ENCODE peak calls at places on chromosomes 6 and 20, in six cellular contexts. One of them, this sample, is unnamed.

GRCh38 chr6:56864171-56864616 is 90.7 kb upstream of the BEND6 start:
- DNase-seq in astrocyte: peak
- DNase-seq in substantia nigra: no peak
- DNase-seq in RCC 7860: peak
- DNase-seq in Ammon's horn: no peak
- DNase-seq in CD4-positive, alpha-beta T cell: no peak
- DNase-seq in this sample: peak

GRCh38 chr6:4848382-4849068 is 72.3 kb downstream of the CDYL start:
- DNase-seq in astrocyte: no peak
- DNase-seq in substantia nigra: no peak
- DNase-seq in RCC 7860: no peak
- DNase-seq in Ammon's horn: no peak
- DNase-seq in CD4-positive, alpha-beta T cell: no peak
- DNase-seq in this sample: no peak

GRCh38 chr20:38751360-38751976 is 3.2 kb downstream of the ACTR5 start:
- DNase-seq in astrocyte: peak
- DNase-seq in substantia nigra: no peak
- DNase-seq in RCC 7860: peak
- DNase-seq in Ammon's horn: peak
- DNase-seq in CD4-positive, alpha-beta T cell: no peak
- DNase-seq in this sample: no peak

GRCh38 chr20:37846573-37846972 is 56.4 kb upstream of the VSTM2L start:
- DNase-seq in astrocyte: no peak
- DNase-seq in substantia nigra: no peak
- DNase-seq in RCC 7860: no peak
- DNase-seq in Ammon's horn: no peak
- DNase-seq in CD4-positive, alpha-beta T cell: no peak
- DNase-seq in this sample: no peak

GRCh38 chr6:1461207-1461606 is 71.8 kb downstream of the FOXF2 start:
- DNase-seq in astrocyte: peak
- DNase-seq in substantia nigra: no peak
- DNase-seq in RCC 7860: peak
- DNase-seq in Ammon's horn: no peak
- DNase-seq in CD4-positive, alpha-beta T cell: no peak
- DNase-seq in this sample: peak

GRCh38 chr6:109446072-109446471 is 5.5 kb downstream of the SMPD2 start:
- DNase-seq in astrocyte: no peak
- DNase-seq in substantia nigra: no peak
- DNase-seq in RCC 7860: no peak
- DNase-seq in Ammon's horn: no peak
- DNase-seq in CD4-positive, alpha-beta T cell: no peak
- DNase-seq in this sample: no peak

GRCh38 chr6:26218824-26219223 is 131.6 kb downstream of the HFE start:
- DNase-seq in astrocyte: no peak
- DNase-seq in substantia nigra: no peak
- DNase-seq in RCC 7860: no peak
- DNase-seq in Ammon's horn: no peak
- DNase-seq in CD4-positive, alpha-beta T cell: no peak
- DNase-seq in this sample: no peak

GRCh38 chr6:117740605-117741004 is 65.3 kb downstream of the NUS1 start:
- DNase-seq in astrocyte: no peak
- DNase-seq in substantia nigra: no peak
- DNase-seq in RCC 7860: no peak
- DNase-seq in Ammon's horn: no peak
- DNase-seq in CD4-positive, alpha-beta T cell: no peak
- DNase-seq in this sample: no peak

GRCh38 chr6:27213544-27214125 is 33.9 kb upstream of the PRSS16 start:
- DNase-seq in astrocyte: no peak
- DNase-seq in substantia nigra: no peak
- DNase-seq in RCC 7860: no peak
- DNase-seq in Ammon's horn: no peak
- DNase-seq in CD4-positive, alpha-beta T cell: no peak
- DNase-seq in this sample: peak

GRCh38 chr6:54722328-54722727 is 124.2 kb upstream of the FAM83B start:
- DNase-seq in astrocyte: peak
- DNase-seq in substantia nigra: no peak
- DNase-seq in RCC 7860: no peak
- DNase-seq in Ammon's horn: no peak
- DNase-seq in CD4-positive, alpha-beta T cell: no peak
- DNase-seq in this sample: peak

GRCh38 chr6:107293421-107293820 is 165.9 kb downstream of the PDSS2 start:
- DNase-seq in astrocyte: no peak
- DNase-seq in substantia nigra: no peak
- DNase-seq in RCC 7860: no peak
- DNase-seq in Ammon's horn: no peak
- DNase-seq in CD4-positive, alpha-beta T cell: no peak
- DNase-seq in this sample: no peak

GRCh38 chr20:10658876-10659632 is 14.7 kb downstream of the JAG1 start:
- DNase-seq in astrocyte: no peak
- DNase-seq in substantia nigra: no peak
- DNase-seq in RCC 7860: peak
- DNase-seq in Ammon's horn: no peak
- DNase-seq in CD4-positive, alpha-beta T cell: no peak
- DNase-seq in this sample: no peak

GRCh38 chr6:52390361-52390727 is 28.4 kb downstream of the PAQR8 start:
- DNase-seq in astrocyte: peak
- DNase-seq in substantia nigra: no peak
- DNase-seq in RCC 7860: peak
- DNase-seq in Ammon's horn: no peak
- DNase-seq in CD4-positive, alpha-beta T cell: peak
- DNase-seq in this sample: peak

GRCh38 chr20:41664584-41664983 is 46.4 kb upstream of the CHD6 start:
- DNase-seq in astrocyte: no peak
- DNase-seq in substantia nigra: no peak
- DNase-seq in RCC 7860: no peak
- DNase-seq in Ammon's horn: no peak
- DNase-seq in CD4-positive, alpha-beta T cell: no peak
- DNase-seq in this sample: no peak

GRCh38 chr6:7976485-7977010 is 66.0 kb upstream of the TXNDC5 start:
- DNase-seq in astrocyte: no peak
- DNase-seq in substantia nigra: no peak
- DNase-seq in RCC 7860: no peak
- DNase-seq in Ammon's horn: peak
- DNase-seq in CD4-positive, alpha-beta T cell: no peak
- DNase-seq in this sample: no peak

GRCh38 chr20:10259166-10259565 is 40.5 kb downstream of the SNAP25 start:
- DNase-seq in astrocyte: no peak
- DNase-seq in substantia nigra: no peak
- DNase-seq in RCC 7860: no peak
- DNase-seq in Ammon's horn: no peak
- DNase-seq in CD4-positive, alpha-beta T cell: no peak
- DNase-seq in this sample: no peak

GRCh38 chr20:62350098-62350628 is 16.9 kb downstream of the LAMA5 start:
- DNase-seq in astrocyte: no peak
- DNase-seq in substantia nigra: no peak
- DNase-seq in RCC 7860: peak
- DNase-seq in Ammon's horn: no peak
- DNase-seq in CD4-positive, alpha-beta T cell: no peak
- DNase-seq in this sample: peak

GRCh38 chr6:109690373-109690739 is 646 bp downstream of the AK9 start:
- DNase-seq in astrocyte: no peak
- DNase-seq in substantia nigra: peak
- DNase-seq in RCC 7860: no peak
- DNase-seq in Ammon's horn: peak
- DNase-seq in CD4-positive, alpha-beta T cell: peak
- DNase-seq in this sample: no peak

GRCh38 chr6:167893416-167893815 is 66.7 kb downstream of the AFDN start:
- DNase-seq in astrocyte: peak
- DNase-seq in substantia nigra: no peak
- DNase-seq in RCC 7860: peak
- DNase-seq in Ammon's horn: no peak
- DNase-seq in CD4-positive, alpha-beta T cell: no peak
- DNase-seq in this sample: peak

GRCh38 chr6:169723991-169724553 is at the start of gene PHF10:
- DNase-seq in astrocyte: no peak
- DNase-seq in substantia nigra: peak
- DNase-seq in RCC 7860: no peak
- DNase-seq in Ammon's horn: peak
- DNase-seq in CD4-positive, alpha-beta T cell: peak
- DNase-seq in this sample: no peak

GRCh38 chr6:31615748-31616147 is 714 bp downstream of the AIF1 start:
- DNase-seq in astrocyte: no peak
- DNase-seq in substantia nigra: no peak
- DNase-seq in RCC 7860: no peak
- DNase-seq in Ammon's horn: peak
- DNase-seq in CD4-positive, alpha-beta T cell: no peak
- DNase-seq in this sample: no peak

GRCh38 chr6:56335733-56336132 is 88.4 kb upstream of the COL21A1 start:
- DNase-seq in astrocyte: peak
- DNase-seq in substantia nigra: no peak
- DNase-seq in RCC 7860: peak
- DNase-seq in Ammon's horn: no peak
- DNase-seq in CD4-positive, alpha-beta T cell: no peak
- DNase-seq in this sample: peak

GRCh38 chr6:17486680-17487079 is 93.3 kb downstream of the CAP2 start:
- DNase-seq in astrocyte: no peak
- DNase-seq in substantia nigra: no peak
- DNase-seq in RCC 7860: no peak
- DNase-seq in Ammon's horn: no peak
- DNase-seq in CD4-positive, alpha-beta T cell: no peak
- DNase-seq in this sample: no peak

GRCh38 chr6:24980507-24981384 is 45.0 kb upstream of the RIPOR2 start:
- DNase-seq in astrocyte: peak
- DNase-seq in substantia nigra: no peak
- DNase-seq in RCC 7860: no peak
- DNase-seq in Ammon's horn: no peak
- DNase-seq in CD4-positive, alpha-beta T cell: no peak
- DNase-seq in this sample: peak

GRCh38 chr6:157269261-157269794 is 54.0 kb downstream of the TMEM242 start:
- DNase-seq in astrocyte: peak
- DNase-seq in substantia nigra: peak
- DNase-seq in RCC 7860: no peak
- DNase-seq in Ammon's horn: no peak
- DNase-seq in CD4-positive, alpha-beta T cell: no peak
- DNase-seq in this sample: peak

GRCh38 chr6:127342946-127343752 is at the start of gene ECHDC1:
- DNase-seq in astrocyte: peak
- DNase-seq in substantia nigra: peak
- DNase-seq in RCC 7860: peak
- DNase-seq in Ammon's horn: peak
- DNase-seq in CD4-positive, alpha-beta T cell: peak
- DNase-seq in this sample: peak

GRCh38 chr20:59598625-59599310 is 5.6 kb upstream of the PHACTR3 start:
- DNase-seq in astrocyte: no peak
- DNase-seq in substantia nigra: no peak
- DNase-seq in RCC 7860: peak
- DNase-seq in Ammon's horn: peak
- DNase-seq in CD4-positive, alpha-beta T cell: no peak
- DNase-seq in this sample: no peak

GRCh38 chr6:131733376-131734016 is 22.7 kb upstream of the CTAGE9 start:
- DNase-seq in astrocyte: peak
- DNase-seq in substantia nigra: peak
- DNase-seq in RCC 7860: no peak
- DNase-seq in Ammon's horn: peak
- DNase-seq in CD4-positive, alpha-beta T cell: no peak
- DNase-seq in this sample: no peak

GRCh38 chr6:63844287-63844686 is 208.7 kb downstream of the PHF3 start:
- DNase-seq in astrocyte: peak
- DNase-seq in substantia nigra: no peak
- DNase-seq in RCC 7860: no peak
- DNase-seq in Ammon's horn: no peak
- DNase-seq in CD4-positive, alpha-beta T cell: no peak
- DNase-seq in this sample: no peak

GRCh38 chr6:157760137-157760536 is 62.9 kb upstream of the SNX9 start:
- DNase-seq in astrocyte: no peak
- DNase-seq in substantia nigra: no peak
- DNase-seq in RCC 7860: no peak
- DNase-seq in Ammon's horn: no peak
- DNase-seq in CD4-positive, alpha-beta T cell: no peak
- DNase-seq in this sample: no peak

GRCh38 chr6:90598192-90598951 is 11.5 kb upstream of the MAP3K7 start:
- DNase-seq in astrocyte: no peak
- DNase-seq in substantia nigra: no peak
- DNase-seq in RCC 7860: no peak
- DNase-seq in Ammon's horn: no peak
- DNase-seq in CD4-positive, alpha-beta T cell: no peak
- DNase-seq in this sample: no peak

GRCh38 chr6:82589509-82590206 is 226.0 kb downstream of the TPBG start:
- DNase-seq in astrocyte: peak
- DNase-seq in substantia nigra: no peak
- DNase-seq in RCC 7860: peak
- DNase-seq in Ammon's horn: no peak
- DNase-seq in CD4-positive, alpha-beta T cell: no peak
- DNase-seq in this sample: peak

GRCh38 chr6:37566209-37566859 is 66.6 kb upstream of the CCDC167 start:
- DNase-seq in astrocyte: no peak
- DNase-seq in substantia nigra: peak
- DNase-seq in RCC 7860: no peak
- DNase-seq in Ammon's horn: peak
- DNase-seq in CD4-positive, alpha-beta T cell: peak
- DNase-seq in this sample: no peak

GRCh38 chr6:119030759-119031158 is 47.7 kb downstream of the FAM184A start:
- DNase-seq in astrocyte: no peak
- DNase-seq in substantia nigra: no peak
- DNase-seq in RCC 7860: no peak
- DNase-seq in Ammon's horn: no peak
- DNase-seq in CD4-positive, alpha-beta T cell: no peak
- DNase-seq in this sample: no peak